ENCODE peak calls at places on chromosomes 5 and 9, in eight cellular contexts. W, Y, O, E, D, S, M and C are unnamed samples.

GRCh38 chr9:120235081-120235480 is 344.9 kb downstream of the CDK5RAP2 start:
- DNase-seq in W (no peak), Y (no peak), O (no peak), E (no peak), D (no peak), S (no peak), M (no peak), C (no peak)

GRCh38 chr9:4242239-4242638 is 57.6 kb downstream of the GLIS3 start:
- DNase-seq in W (no peak), Y (no peak), O (no peak), E (no peak), D (no peak), S (no peak), M (no peak), C (no peak)

GRCh38 chr5:176559683-176560082 is 10.5 kb downstream of the CDHR2 start:
- DNase-seq in W (no peak), Y (no peak), O (no peak), E (no peak), D (no peak), S (no peak), M (peak; percentile 61), C (peak; percentile 56)

GRCh38 chr9:35960029-35960655 is 2.2 kb upstream of the OR2S2 start:
- DNase-seq in W (no peak), Y (no peak), O (no peak), E (no peak), D (peak; percentile 38), S (no peak), M (no peak), C (no peak)

GRCh38 chr9:93682155-93682968 is 106.0 kb downstream of the PHF2 start:
- DNase-seq in W (no peak), Y (peak; percentile 76), O (peak; percentile 73), E (peak; percentile 40), D (peak; percentile 64), S (peak; percentile 31), M (peak; percentile 72), C (peak; percentile 28)

GRCh38 chr5:117486879-117487391 is 912.3 kb upstream of the SEMA6A start:
- DNase-seq in W (no peak), Y (no peak), O (peak; percentile 35), E (no peak), D (no peak), S (no peak), M (no peak), C (no peak)

GRCh38 chr9:29044959-29045358 is 1471.7 kb upstream of the C9orf72 start:
- DNase-seq in W (no peak), Y (no peak), O (no peak), E (no peak), D (peak; percentile 60), S (peak; percentile 63), M (no peak), C (peak; percentile 97)

GRCh38 chr5:79793722-79794121 is 104.1 kb downstream of the CMYA5 start:
- DNase-seq in W (no peak), Y (no peak), O (no peak), E (no peak), D (no peak), S (peak; percentile 71), M (no peak), C (peak; percentile 25)